ENCODE peak calls at places on chromosomes 16 and 17, in nine cellular contexts. One of them, this sample, is unnamed.

GRCh38 chr17:76702941-76703637 is 7.7 kb downstream of the MXRA7 start:
- DNase-seq in EH: no peak
- DNase-seq in SK-MEL-5: no peak
- DNase-seq in HS-5: no peak
- DNase-seq in GM23338: no peak
- DNase-seq in NCI-H1930: no peak
- DNase-seq in BJ: no peak
- DNase-seq in hypothalamus: no peak
- DNase-seq in H9: no peak
- DNase-seq in this sample: no peak

GRCh38 chr17:78379134-78379497 is 667 bp downstream of the PGS1 start:
- DNase-seq in EH: peak
- DNase-seq in SK-MEL-5: no peak
- DNase-seq in HS-5: no peak
- DNase-seq in GM23338: no peak
- DNase-seq in NCI-H1930: no peak
- DNase-seq in BJ: no peak
- DNase-seq in hypothalamus: no peak
- DNase-seq in H9: no peak
- DNase-seq in this sample: no peak

GRCh38 chr17:67218385-67218950 is 26.5 kb downstream of the HELZ start:
- DNase-seq in EH: peak
- DNase-seq in SK-MEL-5: peak
- DNase-seq in HS-5: no peak
- DNase-seq in GM23338: no peak
- DNase-seq in NCI-H1930: no peak
- DNase-seq in BJ: no peak
- DNase-seq in hypothalamus: no peak
- DNase-seq in H9: no peak
- DNase-seq in this sample: no peak

GRCh38 chr17:75763613-75764416 is 1.2 kb downstream of the GALK1 start:
- DNase-seq in EH: peak
- DNase-seq in SK-MEL-5: no peak
- DNase-seq in HS-5: no peak
- DNase-seq in GM23338: no peak
- DNase-seq in NCI-H1930: no peak
- DNase-seq in BJ: no peak
- DNase-seq in hypothalamus: no peak
- DNase-seq in H9: peak
- DNase-seq in this sample: no peak

GRCh38 chr16:83393196-83393981 is 414.4 kb upstream of the HSBP1 start:
- DNase-seq in EH: peak
- DNase-seq in SK-MEL-5: peak
- DNase-seq in HS-5: no peak
- DNase-seq in GM23338: peak
- DNase-seq in NCI-H1930: no peak
- DNase-seq in BJ: no peak
- DNase-seq in hypothalamus: no peak
- DNase-seq in H9: no peak
- DNase-seq in this sample: no peak

GRCh38 chr16:59385953-59386352 is 651.8 kb upstream of the GOT2 start:
- DNase-seq in EH: peak
- DNase-seq in SK-MEL-5: no peak
- DNase-seq in HS-5: peak
- DNase-seq in GM23338: no peak
- DNase-seq in NCI-H1930: no peak
- DNase-seq in BJ: peak
- DNase-seq in hypothalamus: no peak
- DNase-seq in H9: no peak
- DNase-seq in this sample: no peak

GRCh38 chr17:33447090-33447489 is 154.0 kb upstream of the ASIC2 start:
- DNase-seq in EH: no peak
- DNase-seq in SK-MEL-5: no peak
- DNase-seq in HS-5: no peak
- DNase-seq in GM23338: no peak
- DNase-seq in NCI-H1930: no peak
- DNase-seq in BJ: no peak
- DNase-seq in hypothalamus: no peak
- DNase-seq in H9: no peak
- DNase-seq in this sample: no peak

GRCh38 chr17:20189322-20189721 is 180.2 kb downstream of the SPECC1 start:
- DNase-seq in EH: peak
- DNase-seq in SK-MEL-5: peak
- DNase-seq in HS-5: no peak
- DNase-seq in GM23338: no peak
- DNase-seq in NCI-H1930: no peak
- DNase-seq in BJ: no peak
- DNase-seq in hypothalamus: peak
- DNase-seq in H9: peak
- DNase-seq in this sample: no peak

GRCh38 chr17:51617876-51618455 is 357.6 kb downstream of the UTP18 start:
- DNase-seq in EH: no peak
- DNase-seq in SK-MEL-5: peak
- DNase-seq in HS-5: no peak
- DNase-seq in GM23338: no peak
- DNase-seq in NCI-H1930: no peak
- DNase-seq in BJ: no peak
- DNase-seq in hypothalamus: no peak
- DNase-seq in H9: no peak
- DNase-seq in this sample: no peak

GRCh38 chr17:67365762-67366192 is 600 bp downstream of the PSMD12 start:
- DNase-seq in EH: peak
- DNase-seq in SK-MEL-5: peak
- DNase-seq in HS-5: no peak
- DNase-seq in GM23338: no peak
- DNase-seq in NCI-H1930: no peak
- DNase-seq in BJ: no peak
- DNase-seq in hypothalamus: no peak
- DNase-seq in H9: no peak
- DNase-seq in this sample: no peak

GRCh38 chr17:44911133-44912001 is 3.9 kb downstream of the GFAP start:
- DNase-seq in EH: peak
- DNase-seq in SK-MEL-5: peak
- DNase-seq in HS-5: no peak
- DNase-seq in GM23338: peak
- DNase-seq in NCI-H1930: no peak
- DNase-seq in BJ: no peak
- DNase-seq in hypothalamus: no peak
- DNase-seq in H9: peak
- DNase-seq in this sample: peak

GRCh38 chr17:55005520-55005919 is 37.0 kb downstream of the STXBP4 start:
- DNase-seq in EH: peak
- DNase-seq in SK-MEL-5: peak
- DNase-seq in HS-5: no peak
- DNase-seq in GM23338: peak
- DNase-seq in NCI-H1930: no peak
- DNase-seq in BJ: no peak
- DNase-seq in hypothalamus: no peak
- DNase-seq in H9: peak
- DNase-seq in this sample: no peak

GRCh38 chr16:50685456-50686058 is 4.4 kb upstream of the SNX20 start:
- DNase-seq in EH: no peak
- DNase-seq in SK-MEL-5: no peak
- DNase-seq in HS-5: no peak
- DNase-seq in GM23338: no peak
- DNase-seq in NCI-H1930: no peak
- DNase-seq in BJ: no peak
- DNase-seq in hypothalamus: no peak
- DNase-seq in H9: no peak
- DNase-seq in this sample: no peak

GRCh38 chr17:61456688-61457225 is 4.5 kb downstream of the TBX4 start:
- DNase-seq in EH: no peak
- DNase-seq in SK-MEL-5: no peak
- DNase-seq in HS-5: no peak
- DNase-seq in GM23338: no peak
- DNase-seq in NCI-H1930: no peak
- DNase-seq in BJ: no peak
- DNase-seq in hypothalamus: no peak
- DNase-seq in H9: no peak
- DNase-seq in this sample: no peak

GRCh38 chr17:55778389-55779118 is 27.7 kb downstream of the PCTP start:
- DNase-seq in EH: no peak
- DNase-seq in SK-MEL-5: no peak
- DNase-seq in HS-5: no peak
- DNase-seq in GM23338: no peak
- DNase-seq in NCI-H1930: no peak
- DNase-seq in BJ: no peak
- DNase-seq in hypothalamus: no peak
- DNase-seq in H9: no peak
- DNase-seq in this sample: no peak

GRCh38 chr17:75683467-75684041 is 16.4 kb downstream of the SAP30BP start:
- DNase-seq in EH: peak
- DNase-seq in SK-MEL-5: no peak
- DNase-seq in HS-5: no peak
- DNase-seq in GM23338: no peak
- DNase-seq in NCI-H1930: no peak
- DNase-seq in BJ: no peak
- DNase-seq in hypothalamus: no peak
- DNase-seq in H9: no peak
- DNase-seq in this sample: no peak

GRCh38 chr17:54948380-54948779 is 20.1 kb downstream of the COX11 start:
- DNase-seq in EH: peak
- DNase-seq in SK-MEL-5: peak
- DNase-seq in HS-5: peak
- DNase-seq in GM23338: no peak
- DNase-seq in NCI-H1930: no peak
- DNase-seq in BJ: peak
- DNase-seq in hypothalamus: no peak
- DNase-seq in H9: no peak
- DNase-seq in this sample: no peak

GRCh38 chr17:32684087-32684828 is 192.7 kb downstream of the MYO1D start:
- DNase-seq in EH: no peak
- DNase-seq in SK-MEL-5: no peak
- DNase-seq in HS-5: no peak
- DNase-seq in GM23338: no peak
- DNase-seq in NCI-H1930: no peak
- DNase-seq in BJ: no peak
- DNase-seq in hypothalamus: no peak
- DNase-seq in H9: no peak
- DNase-seq in this sample: no peak

GRCh38 chr17:37847811-37848331 is 76.3 kb upstream of the TBC1D3K start:
- DNase-seq in EH: no peak
- DNase-seq in SK-MEL-5: no peak
- DNase-seq in HS-5: no peak
- DNase-seq in GM23338: no peak
- DNase-seq in NCI-H1930: no peak
- DNase-seq in BJ: no peak
- DNase-seq in hypothalamus: no peak
- DNase-seq in H9: no peak
- DNase-seq in this sample: no peak

GRCh38 chr16:78571880-78572279 is 472.4 kb downstream of the WWOX start:
- DNase-seq in EH: no peak
- DNase-seq in SK-MEL-5: no peak
- DNase-seq in HS-5: no peak
- DNase-seq in GM23338: no peak
- DNase-seq in NCI-H1930: no peak
- DNase-seq in BJ: no peak
- DNase-seq in hypothalamus: no peak
- DNase-seq in H9: no peak
- DNase-seq in this sample: no peak

GRCh38 chr16:64403352-64403751 is 718.5 kb downstream of the CDH11 start:
- DNase-seq in EH: no peak
- DNase-seq in SK-MEL-5: no peak
- DNase-seq in HS-5: no peak
- DNase-seq in GM23338: no peak
- DNase-seq in NCI-H1930: no peak
- DNase-seq in BJ: no peak
- DNase-seq in hypothalamus: no peak
- DNase-seq in H9: no peak
- DNase-seq in this sample: no peak

GRCh38 chr17:65064452-65065019 is 8.0 kb upstream of the GNA13 start:
- DNase-seq in EH: peak
- DNase-seq in SK-MEL-5: peak
- DNase-seq in HS-5: no peak
- DNase-seq in GM23338: no peak
- DNase-seq in NCI-H1930: no peak
- DNase-seq in BJ: no peak
- DNase-seq in hypothalamus: no peak
- DNase-seq in H9: peak
- DNase-seq in this sample: no peak

GRCh38 chr16:9801651-9802050 is 380.6 kb downstream of the GRIN2A start:
- DNase-seq in EH: no peak
- DNase-seq in SK-MEL-5: no peak
- DNase-seq in HS-5: no peak
- DNase-seq in GM23338: no peak
- DNase-seq in NCI-H1930: no peak
- DNase-seq in BJ: no peak
- DNase-seq in hypothalamus: no peak
- DNase-seq in H9: no peak
- DNase-seq in this sample: no peak

GRCh38 chr16:81852347-81852746 is 73.3 kb downstream of the PLCG2 start:
- DNase-seq in EH: no peak
- DNase-seq in SK-MEL-5: no peak
- DNase-seq in HS-5: no peak
- DNase-seq in GM23338: no peak
- DNase-seq in NCI-H1930: no peak
- DNase-seq in BJ: no peak
- DNase-seq in hypothalamus: no peak
- DNase-seq in H9: no peak
- DNase-seq in this sample: no peak

GRCh38 chr16:51150894-51151320 is at the start of gene SALL1:
- DNase-seq in EH: peak
- DNase-seq in SK-MEL-5: no peak
- DNase-seq in HS-5: no peak
- DNase-seq in GM23338: no peak
- DNase-seq in NCI-H1930: no peak
- DNase-seq in BJ: no peak
- DNase-seq in hypothalamus: peak
- DNase-seq in H9: no peak
- DNase-seq in this sample: no peak

GRCh38 chr17:33451221-33451620 is 158.1 kb upstream of the ASIC2 start:
- DNase-seq in EH: no peak
- DNase-seq in SK-MEL-5: no peak
- DNase-seq in HS-5: no peak
- DNase-seq in GM23338: no peak
- DNase-seq in NCI-H1930: no peak
- DNase-seq in BJ: no peak
- DNase-seq in hypothalamus: no peak
- DNase-seq in H9: no peak
- DNase-seq in this sample: no peak

GRCh38 chr17:35731239-35731931 is at the start of gene RASL10B:
- DNase-seq in EH: peak
- DNase-seq in SK-MEL-5: peak
- DNase-seq in HS-5: no peak
- DNase-seq in GM23338: peak
- DNase-seq in NCI-H1930: peak
- DNase-seq in BJ: no peak
- DNase-seq in hypothalamus: no peak
- DNase-seq in H9: peak
- DNase-seq in this sample: no peak

GRCh38 chr17:20092292-20092867 is 83.2 kb downstream of the SPECC1 start:
- DNase-seq in EH: no peak
- DNase-seq in SK-MEL-5: no peak
- DNase-seq in HS-5: no peak
- DNase-seq in GM23338: no peak
- DNase-seq in NCI-H1930: no peak
- DNase-seq in BJ: no peak
- DNase-seq in hypothalamus: no peak
- DNase-seq in H9: no peak
- DNase-seq in this sample: no peak

GRCh38 chr17:74296548-74296936 is 22.5 kb downstream of the DNAI2 start:
- DNase-seq in EH: peak
- DNase-seq in SK-MEL-5: peak
- DNase-seq in HS-5: no peak
- DNase-seq in GM23338: peak
- DNase-seq in NCI-H1930: peak
- DNase-seq in BJ: no peak
- DNase-seq in hypothalamus: no peak
- DNase-seq in H9: peak
- DNase-seq in this sample: no peak

GRCh38 chr17:5254903-5255521 is 20.4 kb upstream of the SCIMP start:
- DNase-seq in EH: peak
- DNase-seq in SK-MEL-5: peak
- DNase-seq in HS-5: no peak
- DNase-seq in GM23338: no peak
- DNase-seq in NCI-H1930: no peak
- DNase-seq in BJ: no peak
- DNase-seq in hypothalamus: no peak
- DNase-seq in H9: no peak
- DNase-seq in this sample: no peak

GRCh38 chr17:29108806-29109476 is 66.0 kb downstream of the PIPOX start:
- DNase-seq in EH: no peak
- DNase-seq in SK-MEL-5: no peak
- DNase-seq in HS-5: no peak
- DNase-seq in GM23338: no peak
- DNase-seq in NCI-H1930: no peak
- DNase-seq in BJ: no peak
- DNase-seq in hypothalamus: no peak
- DNase-seq in H9: no peak
- DNase-seq in this sample: no peak